ENCODE peak calls at places on chromosomes 11 and 22, in six cellular contexts. One of them, this sample, is unnamed.

GRCh38 chr11:133710681-133711240 is 134.6 kb downstream of the SPATA19 start:
- DNase-seq in AG04450: no peak
- DNase-seq in A549: no peak
- DNase-seq in pancreas: no peak
- DNase-seq in left ventricle myocardium inferior: no peak
- DNase-seq in MM.1S: no peak
- DNase-seq in this sample: no peak

GRCh38 chr22:44918925-44919392 is 90.8 kb downstream of the PHF21B start:
- DNase-seq in AG04450: no peak
- DNase-seq in A549: no peak
- DNase-seq in pancreas: no peak
- DNase-seq in left ventricle myocardium inferior: no peak
- DNase-seq in MM.1S: no peak
- DNase-seq in this sample: no peak

GRCh38 chr11:66473608-66474525 is 6.4 kb upstream of the DPP3 start:
- DNase-seq in AG04450: no peak
- DNase-seq in A549: no peak
- DNase-seq in pancreas: no peak
- DNase-seq in left ventricle myocardium inferior: no peak
- DNase-seq in MM.1S: no peak
- DNase-seq in this sample: no peak

GRCh38 chr11:117830674-117831351 is 6.3 kb upstream of the FXYD2 start:
- DNase-seq in AG04450: no peak
- DNase-seq in A549: no peak
- DNase-seq in pancreas: peak
- DNase-seq in left ventricle myocardium inferior: no peak
- DNase-seq in MM.1S: no peak
- DNase-seq in this sample: peak

GRCh38 chr11:86218125-86219081 is 26.1 kb upstream of the EED start:
- DNase-seq in AG04450: peak
- DNase-seq in A549: peak
- DNase-seq in pancreas: no peak
- DNase-seq in left ventricle myocardium inferior: peak
- DNase-seq in MM.1S: peak
- DNase-seq in this sample: peak

GRCh38 chr22:39457546-39458442 is 982 bp downstream of the MGAT3 start:
- DNase-seq in AG04450: no peak
- DNase-seq in A549: no peak
- DNase-seq in pancreas: no peak
- DNase-seq in left ventricle myocardium inferior: no peak
- DNase-seq in MM.1S: no peak
- DNase-seq in this sample: no peak

GRCh38 chr11:118623291-118623655 is 15.9 kb downstream of the PHLDB1 start:
- DNase-seq in AG04450: no peak
- DNase-seq in A549: peak
- DNase-seq in pancreas: no peak
- DNase-seq in left ventricle myocardium inferior: no peak
- DNase-seq in MM.1S: no peak
- DNase-seq in this sample: no peak

GRCh38 chr22:39253427-39254070 is 8.8 kb upstream of the PDGFB start:
- DNase-seq in AG04450: peak
- DNase-seq in A549: peak
- DNase-seq in pancreas: peak
- DNase-seq in left ventricle myocardium inferior: peak
- DNase-seq in MM.1S: peak
- DNase-seq in this sample: no peak

GRCh38 chr11:58530236-58530635 is 22.3 kb upstream of the OR5B21 start:
- DNase-seq in AG04450: no peak
- DNase-seq in A549: no peak
- DNase-seq in pancreas: no peak
- DNase-seq in left ventricle myocardium inferior: no peak
- DNase-seq in MM.1S: no peak
- DNase-seq in this sample: no peak

GRCh38 chr22:50105529-50106100 is 15.8 kb downstream of the MOV10L1 start:
- DNase-seq in AG04450: no peak
- DNase-seq in A549: no peak
- DNase-seq in pancreas: no peak
- DNase-seq in left ventricle myocardium inferior: no peak
- DNase-seq in MM.1S: peak
- DNase-seq in this sample: no peak

GRCh38 chr11:12046636-12047236 is 38.3 kb upstream of the DKK3 start:
- DNase-seq in AG04450: no peak
- DNase-seq in A549: no peak
- DNase-seq in pancreas: no peak
- DNase-seq in left ventricle myocardium inferior: no peak
- DNase-seq in MM.1S: no peak
- DNase-seq in this sample: no peak

GRCh38 chr22:32712644-32713355 is 88.7 kb upstream of the TIMP3 start:
- DNase-seq in AG04450: no peak
- DNase-seq in A549: no peak
- DNase-seq in pancreas: no peak
- DNase-seq in left ventricle myocardium inferior: no peak
- DNase-seq in MM.1S: no peak
- DNase-seq in this sample: no peak

GRCh38 chr11:63537293-63538101 is 889 bp downstream of the PLAAT4 start:
- DNase-seq in AG04450: no peak
- DNase-seq in A549: no peak
- DNase-seq in pancreas: peak
- DNase-seq in left ventricle myocardium inferior: peak
- DNase-seq in MM.1S: peak
- DNase-seq in this sample: peak

GRCh38 chr11:1553808-1554594 is 18.1 kb downstream of the DUSP8 start:
- DNase-seq in AG04450: no peak
- DNase-seq in A549: no peak
- DNase-seq in pancreas: peak
- DNase-seq in left ventricle myocardium inferior: no peak
- DNase-seq in MM.1S: no peak
- DNase-seq in this sample: no peak

GRCh38 chr11:131109256-131109655 is 193.0 kb upstream of the SNX19 start:
- DNase-seq in AG04450: peak
- DNase-seq in A549: no peak
- DNase-seq in pancreas: no peak
- DNase-seq in left ventricle myocardium inferior: no peak
- DNase-seq in MM.1S: no peak
- DNase-seq in this sample: no peak

GRCh38 chr11:97537407-97538150 is 1147.8 kb downstream of the JRKL start:
- DNase-seq in AG04450: no peak
- DNase-seq in A549: no peak
- DNase-seq in pancreas: peak
- DNase-seq in left ventricle myocardium inferior: no peak
- DNase-seq in MM.1S: no peak
- DNase-seq in this sample: no peak

GRCh38 chr11:46951864-46952263 is 15.3 kb downstream of the CSTPP1 start:
- DNase-seq in AG04450: no peak
- DNase-seq in A549: no peak
- DNase-seq in pancreas: no peak
- DNase-seq in left ventricle myocardium inferior: no peak
- DNase-seq in MM.1S: no peak
- DNase-seq in this sample: no peak

GRCh38 chr11:73236205-73236765 is 18.2 kb downstream of the P2RY2 start:
- DNase-seq in AG04450: no peak
- DNase-seq in A549: no peak
- DNase-seq in pancreas: no peak
- DNase-seq in left ventricle myocardium inferior: no peak
- DNase-seq in MM.1S: no peak
- DNase-seq in this sample: peak

GRCh38 chr22:26718905-26719304 is 61.5 kb downstream of the MIAT start:
- DNase-seq in AG04450: peak
- DNase-seq in A549: peak
- DNase-seq in pancreas: no peak
- DNase-seq in left ventricle myocardium inferior: no peak
- DNase-seq in MM.1S: no peak
- DNase-seq in this sample: no peak

GRCh38 chr22:42389137-42389536 is 43.1 kb downstream of the NFAM1 start:
- DNase-seq in AG04450: no peak
- DNase-seq in A549: no peak
- DNase-seq in pancreas: peak
- DNase-seq in left ventricle myocardium inferior: no peak
- DNase-seq in MM.1S: no peak
- DNase-seq in this sample: no peak

GRCh38 chr11:3043315-3043871 is 13.8 kb downstream of the CARS1 start:
- DNase-seq in AG04450: no peak
- DNase-seq in A549: no peak
- DNase-seq in pancreas: peak
- DNase-seq in left ventricle myocardium inferior: peak
- DNase-seq in MM.1S: no peak
- DNase-seq in this sample: peak

GRCh38 chr11:95923730-95924413 is at the start of gene MTMR2:
- DNase-seq in AG04450: peak
- DNase-seq in A549: peak
- DNase-seq in pancreas: peak
- DNase-seq in left ventricle myocardium inferior: peak
- DNase-seq in MM.1S: peak
- DNase-seq in this sample: peak

GRCh38 chr11:1090600-1091331 is 16.1 kb downstream of the MUC2 start:
- DNase-seq in AG04450: no peak
- DNase-seq in A549: no peak
- DNase-seq in pancreas: peak
- DNase-seq in left ventricle myocardium inferior: peak
- DNase-seq in MM.1S: no peak
- DNase-seq in this sample: no peak

GRCh38 chr22:23126165-23127054 is 15.4 kb downstream of the RSPH14 start:
- DNase-seq in AG04450: no peak
- DNase-seq in A549: no peak
- DNase-seq in pancreas: no peak
- DNase-seq in left ventricle myocardium inferior: no peak
- DNase-seq in MM.1S: no peak
- DNase-seq in this sample: no peak

GRCh38 chr22:23128269-23129108 is 13.3 kb downstream of the RSPH14 start:
- DNase-seq in AG04450: peak
- DNase-seq in A549: peak
- DNase-seq in pancreas: peak
- DNase-seq in left ventricle myocardium inferior: peak
- DNase-seq in MM.1S: peak
- DNase-seq in this sample: peak

GRCh38 chr22:23127788-23128187 is 14.0 kb downstream of the RSPH14 start:
- DNase-seq in AG04450: no peak
- DNase-seq in A549: no peak
- DNase-seq in pancreas: peak
- DNase-seq in left ventricle myocardium inferior: no peak
- DNase-seq in MM.1S: no peak
- DNase-seq in this sample: no peak

GRCh38 chr22:23125512-23126103 is 16.2 kb downstream of the RSPH14 start:
- DNase-seq in AG04450: no peak
- DNase-seq in A549: no peak
- DNase-seq in pancreas: no peak
- DNase-seq in left ventricle myocardium inferior: no peak
- DNase-seq in MM.1S: no peak
- DNase-seq in this sample: no peak

GRCh38 chr22:23127055-23127756 is 14.6 kb downstream of the RSPH14 start:
- DNase-seq in AG04450: no peak
- DNase-seq in A549: no peak
- DNase-seq in pancreas: peak
- DNase-seq in left ventricle myocardium inferior: no peak
- DNase-seq in MM.1S: no peak
- DNase-seq in this sample: no peak
- H3K27ac ChIP-seq in AG04450: no peak
- H3K27ac ChIP-seq in A549: no peak
- H3K27ac ChIP-seq in pancreas: no peak
- H3K27ac ChIP-seq in left ventricle myocardium inferior: no peak
- H3K27ac ChIP-seq in MM.1S: no peak
- H3K27ac ChIP-seq in this sample: no peak

GRCh38 chr11:71472357-71472885 is 19.4 kb downstream of the NADSYN1 start:
- DNase-seq in AG04450: no peak
- DNase-seq in A549: no peak
- DNase-seq in pancreas: peak
- DNase-seq in left ventricle myocardium inferior: no peak
- DNase-seq in MM.1S: no peak
- DNase-seq in this sample: peak

GRCh38 chr11:71474141-71474770 is 21.3 kb downstream of the NADSYN1 start:
- DNase-seq in AG04450: no peak
- DNase-seq in A549: no peak
- DNase-seq in pancreas: no peak
- DNase-seq in left ventricle myocardium inferior: no peak
- DNase-seq in MM.1S: no peak
- DNase-seq in this sample: peak

GRCh38 chr11:71474771-71475483 is 21.9 kb downstream of the NADSYN1 start:
- DNase-seq in AG04450: no peak
- DNase-seq in A549: no peak
- DNase-seq in pancreas: no peak
- DNase-seq in left ventricle myocardium inferior: no peak
- DNase-seq in MM.1S: no peak
- DNase-seq in this sample: peak

GRCh38 chr11:71472941-71473792 is 20.2 kb downstream of the NADSYN1 start:
- DNase-seq in AG04450: no peak
- DNase-seq in A549: no peak
- DNase-seq in pancreas: no peak
- DNase-seq in left ventricle myocardium inferior: no peak
- DNase-seq in MM.1S: no peak
- DNase-seq in this sample: peak

GRCh38 chr11:71473793-71474080 is 20.7 kb downstream of the NADSYN1 start:
- DNase-seq in AG04450: no peak
- DNase-seq in A549: no peak
- DNase-seq in pancreas: no peak
- DNase-seq in left ventricle myocardium inferior: no peak
- DNase-seq in MM.1S: no peak
- DNase-seq in this sample: peak
- H3K27ac ChIP-seq in AG04450: no peak
- H3K27ac ChIP-seq in A549: no peak
- H3K27ac ChIP-seq in pancreas: no peak
- H3K27ac ChIP-seq in left ventricle myocardium inferior: no peak
- H3K27ac ChIP-seq in MM.1S: no peak
- H3K27ac ChIP-seq in this sample: no peak

DNA sequence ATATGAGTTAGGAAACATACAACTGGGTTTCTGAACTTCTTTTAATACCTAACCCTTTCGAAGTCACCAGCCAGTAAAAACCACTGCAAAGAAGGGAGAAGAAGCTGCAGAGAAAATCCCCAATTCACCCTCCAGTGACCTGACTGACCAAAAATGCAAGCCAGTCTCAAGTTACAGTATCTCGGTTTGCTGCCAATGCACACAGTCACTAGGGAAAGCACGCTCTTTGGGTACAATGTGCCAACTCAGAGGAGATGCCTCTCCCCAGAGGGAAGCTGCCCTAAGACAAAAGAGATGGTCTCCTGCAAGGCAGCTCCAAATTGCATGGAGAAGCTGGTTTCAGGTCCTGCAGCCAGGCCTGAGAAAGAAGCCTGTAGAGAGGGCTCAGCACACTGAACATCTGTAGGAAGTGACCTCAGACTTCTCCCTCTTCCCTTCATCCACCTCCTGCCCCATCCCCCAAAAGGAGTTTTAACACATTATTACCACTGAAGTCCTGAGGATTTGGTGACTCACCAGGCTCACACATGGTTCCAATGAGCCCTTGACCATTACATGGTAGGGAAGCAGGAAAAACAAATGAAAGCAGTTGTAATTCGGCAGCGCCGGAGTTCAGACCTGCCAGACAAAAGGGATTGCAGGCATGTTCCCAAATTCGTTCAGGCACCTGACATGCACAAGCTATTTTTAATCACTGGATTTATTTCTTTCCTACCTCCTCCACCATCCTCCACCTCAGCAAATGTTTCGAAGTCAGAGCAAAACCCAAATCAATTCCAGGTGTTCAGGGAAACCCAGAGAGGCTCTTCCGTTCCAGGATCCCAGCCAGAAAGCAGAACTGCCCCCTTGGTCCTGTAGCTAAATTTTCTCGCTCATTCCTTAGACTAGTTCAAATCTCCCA is 90.1 kb downstream of the ETS1 start:
- DNase-seq in AG04450: peak
- DNase-seq in A549: peak
- DNase-seq in pancreas: no peak
- DNase-seq in left ventricle myocardium inferior: no peak
- DNase-seq in MM.1S: no peak
- DNase-seq in this sample: peak
- H3K27ac ChIP-seq in AG04450: peak
- H3K27ac ChIP-seq in A549: peak
- H3K27ac ChIP-seq in pancreas: no peak
- H3K27ac ChIP-seq in left ventricle myocardium inferior: peak
- H3K27ac ChIP-seq in MM.1S: no peak
- H3K27ac ChIP-seq in this sample: peak

GRCh38 chr11:42138454-42138853 is 679.0 kb upstream of the LRRC4C start:
- DNase-seq in AG04450: no peak
- DNase-seq in A549: no peak
- DNase-seq in pancreas: no peak
- DNase-seq in left ventricle myocardium inferior: no peak
- DNase-seq in MM.1S: no peak
- DNase-seq in this sample: no peak
- H3K27ac ChIP-seq in AG04450: no peak
- H3K27ac ChIP-seq in A549: no peak
- H3K27ac ChIP-seq in pancreas: no peak
- H3K27ac ChIP-seq in left ventricle myocardium inferior: no peak
- H3K27ac ChIP-seq in MM.1S: no peak
- H3K27ac ChIP-seq in this sample: no peak